ENCODE peak calls at places on chromosomes 2 and 18, in five cellular contexts. P, O, G, A and N are unnamed samples.

GRCh38 chr2:71528221-71528620 is 74.9 kb downstream of the DYSF start:
- DNase-seq in P (no peak), O (no peak), G (no peak), A (no peak), N (no peak)

GRCh38 chr2:85308951-85309555 is 18.7 kb downstream of the TGOLN2 start:
- DNase-seq in P (no peak), O (peak; percentile 57), G (peak; percentile 81), A (no peak), N (peak; percentile 55)

GRCh38 chr2:47272031-47272864 is 117.1 kb upstream of the STPG4 start:
- DNase-seq in P (peak; percentile 29), O (peak; percentile 79), G (peak; percentile 82), A (peak; percentile 66), N (peak; percentile 63)

GRCh38 chr2:233822781-233823730 is 31.3 kb downstream of the HJURP start:
- DNase-seq in P (no peak), O (no peak), G (no peak), A (no peak), N (peak; percentile 7)

GRCh38 chr2:236627846-236628245 is 58.2 kb downstream of the ACKR3 start:
- DNase-seq in P (no peak), O (no peak), G (no peak), A (no peak), N (no peak)

GRCh38 chr2:213306320-213306942 is 22.2 kb downstream of the SPAG16 start:
- DNase-seq in P (no peak), O (peak; percentile 26), G (no peak), A (no peak), N (peak; percentile 44)

GRCh38 chr2:133641497-133641896 is 73.2 kb upstream of the NCKAP5 start:
- DNase-seq in P (no peak), O (peak; percentile 20), G (no peak), A (no peak), N (peak; percentile 47)

GRCh38 chr2:240964854-240965295 is 33.5 kb upstream of the SNED1 start:
- DNase-seq in P (no peak), O (no peak), G (peak; percentile 44), A (no peak), N (peak; percentile 13)

GRCh38 chr2:223969315-223969714 is 12.1 kb downstream of the MRPL44 start:
- DNase-seq in P (no peak), O (no peak), G (no peak), A (no peak), N (no peak)

GRCh38 chr2:68387408-68388350 is 22.6 kb downstream of the PLEK start:
- DNase-seq in P (peak; percentile 86), O (no peak), G (no peak), A (no peak), N (no peak)

GRCh38 chr2:121212661-121213325 is 72.2 kb downstream of the TFCP2L1 start:
- DNase-seq in P (no peak), O (peak; percentile 26), G (no peak), A (no peak), N (no peak)

GRCh38 chr2:121209014-121209610 is 75.9 kb downstream of the TFCP2L1 start:
- DNase-seq in P (no peak), O (no peak), G (no peak), A (no peak), N (no peak)

GRCh38 chr2:121211251-121211650 is 73.8 kb downstream of the TFCP2L1 start:
- DNase-seq in P (no peak), O (peak; percentile 89), G (no peak), A (no peak), N (peak; percentile 79)

GRCh38 chr2:121211689-121212151 is 73.3 kb downstream of the TFCP2L1 start:
- DNase-seq in P (no peak), O (no peak), G (no peak), A (no peak), N (no peak)

GRCh38 chr2:121210691-121211090 is 74.3 kb downstream of the TFCP2L1 start:
- DNase-seq in P (no peak), O (peak; percentile 92), G (no peak), A (no peak), N (peak; percentile 93)
- TF ChIP-seq CTCF in P (no peak), O (no peak), G (no peak), A (no peak), N (no peak)

GRCh38 chr2:36671731-36672130 is 24.8 kb upstream of the VIT start:
- DNase-seq in P (no peak), O (no peak), G (no peak), A (no peak), N (no peak)

GRCh38 chr2:36675579-36675978 is 20.9 kb upstream of the VIT start:
- DNase-seq in P (no peak), O (no peak), G (no peak), A (no peak), N (no peak)

GRCh38 chr2:36676364-36676763 is 20.1 kb upstream of the VIT start:
- DNase-seq in P (no peak), O (no peak), G (no peak), A (no peak), N (no peak)

GRCh38 chr2:36670881-36671595 is 25.5 kb upstream of the VIT start:
- DNase-seq in P (no peak), O (no peak), G (no peak), A (no peak), N (no peak)

GRCh38 chr2:36672199-36672598 is 24.3 kb upstream of the VIT start:
- DNase-seq in P (peak; percentile 26), O (no peak), G (no peak), A (no peak), N (no peak)
- TF ChIP-seq CTCF in P (peak; percentile 77), O (peak; percentile 11), G (no peak), A (peak; percentile 63), N (peak; percentile 19)

DNA sequence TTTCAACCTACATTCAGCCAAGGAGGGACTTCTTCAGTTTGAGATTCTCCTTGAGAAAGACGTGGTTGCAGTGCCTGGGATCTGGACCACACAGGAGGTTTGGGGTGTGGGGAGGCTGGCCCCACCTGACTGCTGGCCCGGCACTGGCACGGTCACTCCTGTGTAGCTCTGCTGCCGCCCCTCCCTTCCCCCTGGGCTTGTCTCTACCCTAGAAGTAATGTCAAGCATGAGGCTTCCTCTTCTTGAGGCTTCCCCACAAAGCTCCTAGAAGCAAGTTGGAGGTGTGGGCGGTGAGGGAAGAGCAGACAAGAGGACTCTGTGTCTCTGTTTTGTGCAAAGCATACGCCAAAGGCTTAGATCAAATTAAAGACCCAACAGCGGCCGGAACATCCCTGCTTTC is 8.7 kb downstream of the KLHL29 start:
- DNase-seq in P (no peak), O (no peak), G (no peak), A (no peak), N (no peak)
- TF ChIP-seq CTCF in P (no peak), O (no peak), G (no peak), A (no peak), N (no peak)

GRCh38 chr18:54950221-54950620 is 9.0 kb downstream of the CCDC68 start:
- DNase-seq in P (no peak), O (no peak), G (no peak), A (no peak), N (peak; percentile 45)
- TF ChIP-seq CTCF in P (no peak), O (peak; percentile 27), G (no peak), A (no peak), N (peak; percentile 66)

GRCh38 chr2:65019675-65020195 is 30.5 kb downstream of the SLC1A4 start:
- DNase-seq in P (no peak), O (no peak), G (no peak), A (no peak), N (no peak)
- TF ChIP-seq CTCF in P (no peak), O (no peak), G (no peak), A (no peak), N (no peak)

GRCh38 chr2:115739574-115739973 is 1297.1 kb downstream of the DPP10 start:
- DNase-seq in P (peak; percentile 0), O (no peak), G (no peak), A (no peak), N (no peak)
- TF ChIP-seq CTCF in P (peak; percentile 27), O (no peak), G (no peak), A (peak; percentile 21), N (no peak)

DNA sequence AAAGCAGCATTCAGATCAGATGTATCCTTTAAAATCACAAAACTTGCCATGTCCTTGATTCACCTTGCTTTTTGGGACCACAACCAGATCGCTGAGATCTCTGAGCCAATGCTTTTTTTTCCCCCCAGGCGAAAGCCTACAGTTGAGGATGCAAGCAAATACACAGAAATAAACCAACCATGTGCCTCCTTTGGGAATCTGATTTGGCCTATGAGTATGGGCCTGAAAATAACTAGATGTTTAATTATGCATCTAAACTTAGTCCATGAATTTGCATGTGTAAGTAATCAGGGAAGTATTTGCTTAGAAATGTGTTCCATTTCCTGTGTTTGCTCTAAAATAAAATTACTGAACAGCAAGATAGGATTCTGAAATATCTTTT is 49.8 kb upstream of the CDC42EP3 start:
- DNase-seq in P (no peak), O (no peak), G (no peak), A (no peak), N (no peak)
- TF ChIP-seq CTCF in P (no peak), O (no peak), G (no peak), A (no peak), N (no peak)

DNA sequence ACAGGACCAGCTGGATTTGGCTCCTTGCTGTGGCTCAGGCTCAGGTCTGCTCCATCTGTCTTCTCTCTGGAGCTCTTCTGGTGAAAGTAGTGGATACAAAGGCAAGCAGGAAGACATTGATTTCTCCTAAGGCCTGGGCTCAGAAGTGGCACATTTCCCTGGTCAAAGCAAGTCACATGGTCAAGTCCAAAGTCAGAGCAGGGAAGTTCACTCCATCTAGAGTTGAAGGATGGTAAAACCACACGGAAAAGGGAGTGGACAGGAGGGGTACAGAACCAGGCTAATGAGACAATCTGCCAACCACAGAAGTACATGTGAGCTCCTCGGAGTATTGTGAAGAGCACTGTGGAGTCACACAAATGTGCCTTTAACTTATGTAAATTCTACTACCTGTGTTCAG is 66.1 kb downstream of the MARCO start:
- DNase-seq in P (no peak), O (no peak), G (no peak), A (no peak), N (no peak)
- TF ChIP-seq CTCF in P (peak; percentile 22), O (no peak), G (no peak), A (no peak), N (no peak)

GRCh38 chr18:59249186-59249774 is 24.0 kb downstream of the RAX start:
- DNase-seq in P (peak; percentile 23), O (peak; percentile 28), G (no peak), A (peak; percentile 60), N (no peak)
- TF ChIP-seq CTCF in P (peak; percentile 71), O (peak; percentile 58), G (no peak), A (peak; percentile 82), N (peak; percentile 70)

DNA sequence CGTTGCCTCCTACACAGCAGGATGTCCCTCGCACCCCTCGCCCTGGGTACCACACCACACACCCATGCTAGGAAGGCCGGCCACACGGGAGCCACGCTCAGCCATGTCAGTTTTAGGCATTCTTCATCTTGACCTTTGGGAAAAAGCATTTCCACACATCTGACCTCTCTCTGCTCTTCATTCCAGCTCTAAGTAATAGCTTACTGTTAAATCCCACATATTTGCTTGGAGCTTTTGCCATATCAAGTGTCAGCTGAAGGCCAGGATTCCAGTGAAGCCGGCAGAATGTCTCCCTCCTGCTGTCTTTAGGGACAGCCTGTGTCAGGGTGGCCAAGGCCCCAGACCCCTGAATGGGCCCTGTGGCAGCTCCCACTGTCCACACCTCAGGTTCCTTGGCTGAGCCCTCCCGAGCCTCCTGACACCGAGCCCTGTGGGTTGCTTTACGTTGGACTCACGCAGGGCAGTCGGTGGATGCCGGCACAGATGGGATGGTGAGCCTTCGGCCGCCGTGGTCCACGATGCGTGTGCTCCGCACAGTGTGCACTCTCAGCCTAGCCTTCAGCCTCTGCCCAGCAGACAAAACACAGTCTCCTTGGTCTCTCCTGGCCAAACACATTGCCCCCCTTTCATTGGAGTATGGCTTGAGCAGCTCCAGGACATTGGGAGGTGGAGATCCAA is 202.0 kb downstream of the SEPTIN10 start:
- DNase-seq in P (no peak), O (no peak), G (no peak), A (no peak), N (no peak)
- TF ChIP-seq CTCF in P (no peak), O (no peak), G (no peak), A (no peak), N (no peak)